ENCODE peak calls at places on chromosomes 3 and 15, in ten cellular contexts. P is GM12878; R is memory B cell; W is left lobe of liver; T is IMR-90; S is hypothalamus; J is naive thymus-derived CD8-positive, alpha-beta T cell; I is activated CD4-positive, alpha-beta T cell treated with anti-CD3 and anti-CD28 coated beads for 24 hours; C is activated naive CD4-positive, alpha-beta T cell treated with anti-CD3 and anti-CD28 coated beads, Interleukin-2, amount 10 ng/mL, durations not matched to agents 7 days and 5 days; U is RPMI7951. Y is an unnamed sample.

GRCh38 chr3:115691964-115692363 is 68.7 kb downstream of the GAP43 start:
- DNase-seq in P (no peak), R (no peak), W (no peak), T (no peak), S (no peak), J (no peak), I (no peak), C (no peak), U (no peak), Y (no peak)

GRCh38 chr3:177945999-177946398 is 590.2 kb upstream of the KCNMB2 start:
- DNase-seq in P (no peak), R (no peak), W (no peak), T (no peak), S (no peak), J (no peak), I (no peak), C (no peak), U (no peak), Y (no peak)

GRCh38 chr3:185711255-185711870 is 113.5 kb downstream of the IGF2BP2 start:
- DNase-seq in P (no peak), R (no peak), W (no peak), T (peak), S (no peak), J (no peak), I (no peak), C (no peak), U (no peak), Y (no peak)

GRCh38 chr3:156964562-156964961 is 138.4 kb downstream of the LEKR1 start:
- DNase-seq in P (no peak), R (no peak), W (no peak), T (peak), S (no peak), J (no peak), I (no peak), C (no peak), U (no peak), Y (no peak)

GRCh38 chr3:128319741-128320141 is 146.9 kb downstream of the DNAJB8 start:
- DNase-seq in P (no peak), R (no peak), W (peak), T (no peak), S (no peak), J (no peak), I (no peak), C (no peak), U (no peak), Y (peak)

GRCh38 chr3:161567962-161568361 is 71.4 kb downstream of the OTOL1 start:
- DNase-seq in P (no peak), R (no peak), W (no peak), T (no peak), S (no peak), J (no peak), I (no peak), C (no peak), U (no peak), Y (no peak)

GRCh38 chr15:68691667-68692066 is 112.9 kb downstream of the CORO2B start:
- DNase-seq in P (no peak), R (no peak), W (no peak), T (no peak), S (no peak), J (no peak), I (no peak), C (no peak), U (peak), Y (no peak)

GRCh38 chr15:31091531-31091930 is 10.0 kb downstream of the TRPM1 start:
- DNase-seq in P (no peak), R (no peak), W (no peak), T (peak), S (no peak), J (no peak), I (no peak), C (no peak), U (peak), Y (no peak)

GRCh38 chr15:95024388-95024787 is 793.0 kb downstream of the MCTP2 start:
- DNase-seq in P (no peak), R (no peak), W (no peak), T (peak), S (no peak), J (no peak), I (no peak), C (no peak), U (peak), Y (no peak)

GRCh38 chr15:52134502-52135144 is 22.0 kb upstream of the BCL2L10 start:
- DNase-seq in P (no peak), R (no peak), W (peak), T (no peak), S (no peak), J (no peak), I (no peak), C (no peak), U (no peak), Y (no peak)

GRCh38 chr15:29812384-29812694 is 9.9 kb downstream of the TJP1 start:
- DNase-seq in P (no peak), R (no peak), W (no peak), T (peak), S (no peak), J (no peak), I (no peak), C (no peak), U (peak), Y (no peak)

GRCh38 chr3:59713971-59714370 is 664.1 kb upstream of the CFAP20DC start:
- DNase-seq in P (no peak), R (no peak), W (no peak), T (no peak), S (no peak), J (no peak), I (no peak), C (no peak), U (peak), Y (no peak)

GRCh38 chr3:43259626-43260025 is 26.7 kb upstream of the SNRK start:
- DNase-seq in P (no peak), R (no peak), W (no peak), T (no peak), S (no peak), J (no peak), I (no peak), C (no peak), U (peak), Y (no peak)